ENCODE peak calls at places on chromosomes 6 and 20, in six cellular contexts. Y, P, B, C, S and R are unnamed samples.
A peak's percentile ranks its signal among the peaks of the same experiment; 100 is the strongest.

GRCh38 chr6:22271044-22271443 is 25.8 kb downstream of the PRL start:
- DNase-seq in Y (peak; percentile 47), P (no peak), B (no peak), C (no peak), S (no peak), R (no peak)

GRCh38 chr6:148831064-148831463 is 84.2 kb downstream of the UST start:
- DNase-seq in Y (no peak), P (no peak), B (no peak), C (no peak), S (no peak), R (no peak)

GRCh38 chr6:17115251-17116089 is 13.6 kb downstream of the STMND1 start:
- DNase-seq in Y (no peak), P (peak; percentile 36), B (peak; percentile 34), C (peak; percentile 47), S (peak; percentile 72), R (no peak)

GRCh38 chr20:1941226-1941625 is 46.0 kb downstream of the SIRPA start:
- DNase-seq in Y (no peak), P (no peak), B (no peak), C (no peak), S (no peak), R (no peak)

GRCh38 chr6:148432405-148433195 is 90.0 kb downstream of the SASH1 start:
- DNase-seq in Y (no peak), P (peak; percentile 62), B (no peak), C (no peak), S (no peak), R (no peak)

GRCh38 chr20:1171461-1172093 is 13.2 kb downstream of the TMEM74B start:
- DNase-seq in Y (no peak), P (peak; percentile 26), B (no peak), C (peak; percentile 42), S (peak; percentile 24), R (peak; percentile 59)

GRCh38 chr20:23235173-23236027 is 115.2 kb upstream of the NXT1 start:
- DNase-seq in Y (no peak), P (peak; percentile 72), B (peak; percentile 52), C (peak; percentile 50), S (peak; percentile 78), R (peak; percentile 86)

GRCh38 chr6:29723666-29724588 is 693 bp downstream of the HLA-F start:
- DNase-seq in Y (no peak), P (peak; percentile 5), B (no peak), C (no peak), S (no peak), R (no peak)

GRCh38 chr6:105045546-105045945 is 88.6 kb downstream of the LIN28B start:
- DNase-seq in Y (no peak), P (peak; percentile 84), B (no peak), C (peak; percentile 77), S (peak; percentile 74), R (no peak)

GRCh38 chr6:11918021-11918738 is 93.9 kb upstream of the HIVEP1 start:
- DNase-seq in Y (no peak), P (peak; percentile 64), B (no peak), C (no peak), S (no peak), R (no peak)

GRCh38 chr20:10469599-10469998 is 34.5 kb downstream of the SLX4IP start:
- DNase-seq in Y (no peak), P (peak; percentile 90), B (peak; percentile 46), C (peak; percentile 77), S (peak; percentile 89), R (peak; percentile 93)

GRCh38 chr6:100267721-100268123 is 197.0 kb downstream of the SIM1 start:
- DNase-seq in Y (no peak), P (peak; percentile 32), B (no peak), C (no peak), S (no peak), R (no peak)

GRCh38 chr6:39225946-39226437 is 3.3 kb downstream of the KCNK5 start:
- DNase-seq in Y (peak; percentile 50), P (no peak), B (no peak), C (no peak), S (no peak), R (peak; percentile 96)

GRCh38 chr20:41618807-41619294 is 674 bp upstream of the CHD6 start:
- DNase-seq in Y (no peak), P (peak; percentile 19), B (no peak), C (no peak), S (peak; percentile 24), R (no peak)

GRCh38 chr6:113763883-113764282 is 93.3 kb upstream of the MARCKS start:
- DNase-seq in Y (peak; percentile 72), P (peak; percentile 80), B (peak; percentile 22), C (no peak), S (peak; percentile 65), R (peak; percentile 50)

GRCh38 chr20:44692932-44693476 is 22.2 kb upstream of the CCN5 start:
- DNase-seq in Y (no peak), P (peak; percentile 98), B (peak; percentile 71), C (peak; percentile 97), S (peak; percentile 96), R (no peak)

GRCh38 chr6:31293343-31293742 is 21.5 kb upstream of the HLA-C start:
- DNase-seq in Y (no peak), P (peak; percentile 36), B (no peak), C (peak; percentile 32), S (no peak), R (peak; percentile 18)

GRCh38 chr20:14561733-14562132 is 224.3 kb upstream of the FLRT3 start:
- DNase-seq in Y (no peak), P (no peak), B (no peak), C (no peak), S (no peak), R (no peak)

GRCh38 chr6:100775667-100776066 is 105.5 kb downstream of the ASCC3 start:
- DNase-seq in Y (no peak), P (peak; percentile 4), B (no peak), C (no peak), S (no peak), R (no peak)

GRCh38 chr6:34152806-34153565 is 7.1 kb upstream of the GRM4 start:
- DNase-seq in Y (no peak), P (no peak), B (no peak), C (no peak), S (no peak), R (no peak)

GRCh38 chr6:151063339-151063738 is 176.4 kb upstream of the AKAP12 start:
- DNase-seq in Y (no peak), P (peak; percentile 92), B (peak; percentile 74), C (no peak), S (no peak), R (no peak)

GRCh38 chr6:15752820-15753219 is 90.0 kb upstream of the DTNBP1 start:
- DNase-seq in Y (no peak), P (no peak), B (no peak), C (peak; percentile 25), S (peak; percentile 23), R (no peak)

GRCh38 chr6:46648869-46649488 is 3.6 kb downstream of the CYP39A1 start:
- DNase-seq in Y (no peak), P (no peak), B (peak; percentile 56), C (peak; percentile 58), S (peak; percentile 41), R (no peak)

GRCh38 chr6:26473429-26473757 is 15.6 kb downstream of the BTN2A1 start:
- DNase-seq in Y (no peak), P (no peak), B (no peak), C (no peak), S (no peak), R (no peak)

GRCh38 chr6:144248470-144249301 is 36.4 kb upstream of the UTRN start:
- DNase-seq in Y (no peak), P (no peak), B (no peak), C (no peak), S (no peak), R (no peak)

GRCh38 chr6:121912905-121913304 is 477.5 kb downstream of the GJA1 start:
- DNase-seq in Y (no peak), P (no peak), B (no peak), C (no peak), S (no peak), R (no peak)

GRCh38 chr6:11869656-11870340 is 91.2 kb upstream of the ADTRP start:
- DNase-seq in Y (no peak), P (peak; percentile 68), B (no peak), C (no peak), S (no peak), R (no peak)

GRCh38 chr6:33712914-33713313 is 1.4 kb upstream of the UQCC2 start:
- DNase-seq in Y (no peak), P (no peak), B (no peak), C (no peak), S (no peak), R (no peak)

DNA sequence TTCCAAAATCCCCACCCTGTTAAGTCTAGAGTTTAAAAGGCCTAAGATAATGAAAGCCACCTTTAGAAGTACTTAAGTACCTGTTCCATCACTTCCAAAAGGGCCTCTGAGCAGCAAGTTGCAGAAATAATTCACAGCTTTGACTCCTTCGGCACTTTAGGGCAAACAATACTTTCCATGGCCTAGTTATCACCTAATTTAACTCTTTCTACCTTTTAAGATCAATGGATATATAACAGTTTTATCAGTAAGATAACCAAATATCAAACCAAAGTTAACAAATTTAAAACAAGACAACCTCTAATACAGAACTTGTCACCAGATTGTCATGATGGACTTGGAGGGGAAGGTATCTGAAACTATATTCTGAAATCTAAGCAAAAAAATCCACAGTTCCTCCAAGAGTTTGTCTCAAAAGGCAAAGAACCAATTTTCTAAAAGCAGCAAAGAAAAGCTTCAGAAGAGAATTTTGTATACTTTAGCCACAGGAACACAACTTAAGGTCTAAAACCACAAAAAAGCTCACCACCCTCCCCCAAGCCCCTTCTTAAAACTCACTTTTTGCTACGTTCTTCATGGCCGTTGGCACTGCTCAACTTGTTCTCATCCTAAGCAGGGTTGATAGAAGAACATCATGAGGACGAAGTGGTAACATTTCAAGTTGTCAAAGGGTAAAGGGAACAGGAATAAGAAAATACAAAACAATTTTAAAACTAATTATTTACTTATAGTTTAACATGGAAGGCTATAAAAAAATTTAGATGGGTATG is 3.5 kb downstream of the RBM39 start:
- DNase-seq in Y (no peak), P (no peak), B (no peak), C (no peak), S (no peak), R (no peak)
- H3K4me3 ChIP-seq in Y (peak overlapping the region; percentile 59), P (peak overlapping the region; percentile 17), B (no peak overlapping the region), C (peak overlapping the region; percentile 92), S (peak overlapping the region; percentile 6), R (peak overlapping the region; percentile 99)

GRCh38 chr20:33686984-33687366 is 790 bp upstream of the E2F1 start:
- DNase-seq in Y (no peak), P (no peak), B (no peak), C (no peak), S (no peak), R (peak; percentile 31)
- TF ChIP-seq MAX in Y (no peak), P (no peak), B (no peak), C (no peak), S (no peak), R (no peak)

DNA sequence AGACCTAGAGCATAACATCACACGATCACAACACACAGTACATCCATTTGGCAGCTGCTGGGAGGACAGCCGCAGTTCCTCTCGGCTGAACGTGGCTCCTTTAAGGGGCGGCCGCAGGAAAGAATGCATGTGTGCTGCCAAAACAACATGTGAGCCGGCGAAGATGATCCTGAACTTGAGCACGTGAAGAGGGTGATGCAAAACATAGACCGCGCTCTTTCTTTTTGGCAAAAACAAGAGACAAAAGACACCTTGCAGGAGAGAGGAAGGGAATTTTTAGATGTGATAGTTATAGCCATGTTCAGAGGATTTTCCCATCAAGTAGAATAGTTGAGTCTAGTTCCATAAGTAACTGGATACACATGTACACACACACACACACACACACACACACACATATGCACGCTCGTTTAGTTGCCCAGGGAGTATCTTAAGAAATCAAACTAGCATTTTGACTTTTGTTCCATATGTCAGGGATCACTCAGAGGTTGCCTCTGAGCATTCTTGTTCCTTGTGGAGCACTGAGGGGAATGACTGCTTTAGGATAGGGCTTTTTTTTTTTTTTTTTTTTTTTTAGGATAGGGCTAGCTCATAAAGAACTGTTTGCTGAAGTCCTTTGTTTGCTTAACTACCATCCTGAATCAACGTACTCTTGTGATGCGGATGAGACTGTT is 21.7 kb upstream of the RANBP9 start:
- DNase-seq in Y (no peak), P (no peak), B (no peak), C (peak; percentile 46), S (peak; percentile 26), R (no peak)
- H3K4me3 ChIP-seq in Y (no peak overlapping the region), P (no peak overlapping the region), B (peak overlapping the region; percentile 12), C (peak overlapping the region; percentile 51), S (no peak overlapping the region), R (no peak overlapping the region)

GRCh38 chr20:58294497-58295455 is 14.7 kb upstream of the RAB22A start:
- DNase-seq in Y (no peak), P (no peak), B (no peak), C (peak; percentile 24), S (no peak), R (no peak)
- TF ChIP-seq MAX in Y (no peak), P (no peak), B (no peak), C (no peak), S (no peak), R (no peak)